ENCODE peak calls at places on chromosomes 7 and 10, in four cellular contexts. F is GM13976, X is bronchial epithelial cell, I is ovary. L is an unnamed sample.

GRCh38 chr7:130486963-130487324 is 4.9 kb upstream of the MEST start:
- DNase-seq in F (peak; percentile 28), X (peak; percentile 68), I (no peak), L (no peak)

GRCh38 chr7:1924185-1924817 is 254.2 kb downstream of the ELFN1 start:
- DNase-seq in F (peak; percentile 63), X (no peak), I (no peak), L (no peak)

GRCh38 chr7:77415474-77415821 is 701 bp downstream of the GSAP start:
- DNase-seq in F (peak; percentile 60), X (no peak), I (no peak), L (peak; percentile 72)

GRCh38 chr10:129933456-129934092 is 30.5 kb downstream of the EBF3 start:
- DNase-seq in F (no peak), X (no peak), I (peak; percentile 7), L (no peak)

GRCh38 chr7:74199551-74200355 is 10.1 kb upstream of the LAT2 start:
- DNase-seq in F (no peak), X (no peak), I (peak; percentile 28), L (no peak)

GRCh38 chr7:5661941-5662340 is 119.5 kb downstream of the RNF216 start:
- DNase-seq in F (peak; percentile 59), X (no peak), I (no peak), L (no peak)

GRCh38 chr7:135736586-135737305 is 8.8 kb upstream of the SLC13A4 start:
- DNase-seq in F (no peak), X (no peak), I (no peak), L (no peak)

GRCh38 chr10:31554556-31554955 is 235.5 kb downstream of the ZEB1 start:
- DNase-seq in F (no peak), X (no peak), I (no peak), L (peak; percentile 6)

GRCh38 chr7:39130740-39131538 is 153.2 kb downstream of the POU6F2 start:
- DNase-seq in F (no peak), X (no peak), I (no peak), L (no peak)

GRCh38 chr10:117007080-117007479 is 2.1 kb upstream of the SHTN1 start:
- DNase-seq in F (no peak), X (peak; percentile 85), I (no peak), L (no peak)

GRCh38 chr7:25839084-25839769 is 312.8 kb upstream of the NFE2L3 start:
- DNase-seq in F (no peak), X (no peak), I (no peak), L (no peak)
- TF ChIP-seq CTCF in F (no peak), X (peak; percentile 40), I (no peak), L (peak; percentile 20)

DNA sequence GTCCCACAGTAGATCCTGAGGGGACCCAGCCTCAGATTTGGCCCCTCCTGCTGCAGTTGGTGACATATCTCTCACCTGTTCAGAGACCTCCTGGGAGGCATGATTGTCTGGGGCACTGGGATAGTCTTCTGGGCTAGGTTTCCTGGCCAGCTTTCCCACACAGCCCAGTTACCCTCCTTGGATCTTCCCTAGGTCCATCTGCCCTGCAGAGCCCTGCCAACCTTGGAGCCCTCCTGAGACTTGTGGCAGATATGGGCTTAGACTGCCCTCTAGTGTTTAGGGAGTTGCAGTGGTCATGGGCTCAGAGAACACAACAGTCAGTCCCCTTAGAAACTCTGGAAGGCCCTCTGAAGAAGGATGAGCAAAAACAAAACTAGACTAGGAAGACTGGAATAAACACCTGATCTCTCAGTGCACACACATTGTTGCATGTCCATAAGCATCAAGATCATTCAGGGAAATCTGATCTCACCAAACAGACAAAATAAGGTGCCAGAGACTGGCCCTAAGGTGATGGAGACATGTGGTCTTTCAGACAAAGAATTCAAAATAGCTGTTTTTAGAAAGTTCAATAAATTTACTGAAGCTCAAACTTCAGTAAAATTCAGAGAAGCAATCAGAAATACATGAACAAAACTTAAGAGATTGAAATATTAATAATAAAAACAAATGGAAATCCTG is 324.6 kb downstream of the ATRNL1 start:
- DNase-seq in F (peak; percentile 41), X (peak; percentile 46), I (no peak), L (peak; percentile 2)
- TF ChIP-seq CTCF in F (peak; percentile 77), X (peak; percentile 65), I (no peak), L (peak; percentile 84)

DNA sequence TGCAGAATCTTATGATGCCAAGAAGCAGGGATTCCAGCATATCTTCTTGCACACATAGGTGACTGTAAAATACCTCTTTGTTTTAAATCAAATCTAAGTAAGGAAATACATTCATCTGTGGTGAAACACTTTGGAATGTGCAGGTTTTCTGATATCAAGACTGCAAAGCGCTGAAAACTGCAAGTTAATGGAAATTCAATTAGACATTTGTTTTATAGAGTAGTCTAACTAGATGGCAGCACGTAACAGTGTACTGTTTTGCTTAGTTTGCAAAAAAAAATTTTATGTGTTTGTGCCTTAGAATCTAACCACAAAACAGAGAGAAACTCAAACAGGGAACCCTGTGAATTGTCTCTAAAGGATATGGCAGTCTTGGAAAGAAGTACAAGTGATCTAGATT is 259.2 kb downstream of the HDAC9 start:
- DNase-seq in F (no peak), X (no peak), I (no peak), L (no peak)
- TF ChIP-seq CTCF in F (no peak), X (no peak), I (no peak), L (no peak)

GRCh38 chr10:16592327-16592854 is 70.7 kb upstream of the C1QL3 start:
- DNase-seq in F (no peak), X (no peak), I (no peak), L (no peak)

GRCh38 chr10:16599662-16600061 is 78.0 kb upstream of the C1QL3 start:
- DNase-seq in F (no peak), X (no peak), I (no peak), L (no peak)

GRCh38 chr10:16597656-16598055 is 76.0 kb upstream of the C1QL3 start:
- DNase-seq in F (no peak), X (no peak), I (no peak), L (no peak)

GRCh38 chr10:16594106-16594505 is 72.4 kb upstream of the C1QL3 start:
- DNase-seq in F (no peak), X (no peak), I (no peak), L (no peak)
- TF ChIP-seq CTCF in F (no peak), X (no peak), I (no peak), L (no peak)

L was measured in GM06990.